ENCODE peak calls at places on chromosomes 6 and 20, in seven cellular contexts. Q is cerebellar cortex, S is A673, V is anterior cingulate cortex, T is caudate nucleus, C is IMR-90, U is mucosa of gallbladder. F is an unnamed sample.

GRCh38 chr6:1412908-1413307 is 23.5 kb downstream of the FOXF2 start:
- DNase-seq in V (no peak), C (no peak), Q (no peak), S (no peak), U (no peak), T (no peak), F (no peak)

GRCh38 chr6:83514877-83515466 is 2.6 kb downstream of the PRSS35 start:
- DNase-seq in Q (peak), V (no peak), T (no peak), S (peak), C (peak), U (peak), F (peak)

GRCh38 chr6:30816791-30817739 is 67.3 kb upstream of the DDR1 start:
- DNase-seq in U (no peak), S (no peak), V (no peak), T (no peak), Q (no peak), C (no peak), F (no peak)

GRCh38 chr6:3414704-3415453 is 42.0 kb downstream of the SLC22A23 start:
- DNase-seq in Q (no peak), V (no peak), S (no peak), U (no peak), T (no peak), C (peak), F (no peak)

GRCh38 chr6:151635741-151636140 is 141.9 kb downstream of the CCDC170 start:
- DNase-seq in Q (no peak), S (peak), U (no peak), V (no peak), T (no peak), C (no peak), F (no peak)

GRCh38 chr6:157533397-157533814 is 152.4 kb downstream of the ZDHHC14 start:
- DNase-seq in Q (peak), C (no peak), U (no peak), V (no peak), T (no peak), S (no peak), F (no peak)

GRCh38 chr6:157343732-157344131 is 20.4 kb upstream of the TMEM242 start:
- DNase-seq in S (no peak), C (no peak), U (no peak), Q (no peak), V (no peak), T (no peak), F (no peak)

GRCh38 chr6:28988536-28989415 is 16.3 kb downstream of the ZNF311 start:
- DNase-seq in S (peak), C (peak), V (no peak), T (no peak), U (peak), Q (no peak), F (peak)

GRCh38 chr6:32947552-32948465 is 5.1 kb downstream of the HLA-DMA start:
- DNase-seq in S (peak), C (peak), V (no peak), T (no peak), Q (peak), U (peak), F (peak)

GRCh38 chr6:151679081-151679480 is 128.4 kb upstream of the ESR1 start:
- DNase-seq in C (peak), V (no peak), Q (no peak), S (no peak), U (no peak), T (no peak), F (peak)

GRCh38 chr6:14309516-14309915 is 191.9 kb downstream of the CD83 start:
- DNase-seq in C (no peak), T (no peak), V (no peak), U (no peak), S (no peak), Q (no peak), F (no peak)

GRCh38 chr6:83180396-83180950 is 12.6 kb downstream of the PGM3 start:
- DNase-seq in U (no peak), T (no peak), S (no peak), V (no peak), Q (no peak), C (no peak), F (no peak)

GRCh38 chr20:16001286-16001685 is 572.0 kb downstream of the KIF16B start:
- DNase-seq in U (no peak), C (no peak), Q (no peak), T (no peak), S (no peak), V (no peak), F (no peak)

GRCh38 chr6:168291450-168291849 is 28.1 kb downstream of the DACT2 start:
- DNase-seq in S (no peak), T (no peak), C (no peak), U (no peak), V (no peak), Q (no peak), F (no peak)

GRCh38 chr20:53859684-53860083 is 210.7 kb downstream of the BCAS1 start:
- DNase-seq in T (no peak), Q (peak), C (no peak), U (peak), V (no peak), S (no peak), F (no peak)

GRCh38 chr6:34378470-34378869 is 14.0 kb downstream of the NUDT3 start:
- DNase-seq in C (no peak), S (no peak), V (no peak), Q (no peak), T (no peak), U (no peak), F (no peak)

GRCh38 chr20:45487231-45487635 is 17.7 kb downstream of the WFDC2 start:
- DNase-seq in U (no peak), T (no peak), C (no peak), Q (no peak), V (no peak), S (peak), F (no peak)

GRCh38 chr20:10603378-10603777 is 70.4 kb downstream of the JAG1 start:
- DNase-seq in V (no peak), S (no peak), T (no peak), U (no peak), Q (no peak), C (no peak), F (no peak)

GRCh38 chr20:6122111-6122872 is 538 bp downstream of the FERMT1 start:
- DNase-seq in Q (no peak), V (no peak), S (no peak), C (peak), U (peak), T (no peak), F (peak)